ENCODE peak calls at places on chromosomes 4 and X, in ten cellular contexts. F is neural progenitor cell, M is HCT116, Z is H9, C is endodermal cell, L is SK-N-SH, T is fibroblast of lung, W is IMR-90, X is mammary epithelial cell, B is MM.1S. D is an unnamed sample.

GRCh38 chr4:30653291-30653690 is 66.9 kb upstream of the PCDH7 start:
- DNase-seq in M (no peak), Z (no peak), T (no peak), C (no peak), B (no peak), X (no peak), W (no peak), L (no peak), F (no peak), D (no peak)

GRCh38 chr4:112214397-112215264 is 17.0 kb upstream of the AP1AR start:
- DNase-seq in F (no peak), W (peak; percentile 27), X (peak; percentile 21), C (no peak), Z (no peak), M (peak; percentile 28), T (peak; percentile 19), B (peak; percentile 19), L (peak; percentile 56), D (no peak)

GRCh38 chrX:39721570-39722279 is 376.0 kb downstream of the BCOR start:
- DNase-seq in Z (no peak), X (no peak), M (no peak), C (peak; percentile 14), T (peak; percentile 87), L (no peak), W (peak; percentile 58), B (no peak), F (no peak), D (no peak)

GRCh38 chr4:87465739-87466366 is 43.5 kb downstream of the NUDT9 start:
- DNase-seq in B (peak; percentile 48), C (no peak), F (peak; percentile 47), L (peak; percentile 41), T (peak; percentile 48), W (peak; percentile 69), Z (no peak), X (peak; percentile 17), M (peak; percentile 38), D (no peak)

GRCh38 chr4:6562931-6563901 is 11.8 kb upstream of the MAN2B2 start:
- DNase-seq in C (peak; percentile 80), Z (no peak), X (peak; percentile 28), B (no peak), W (no peak), T (peak; percentile 30), F (peak; percentile 61), L (peak; percentile 86), M (no peak), D (no peak)

GRCh38 chr4:90318208-90318607 is 191.0 kb downstream of the CCSER1 start:
- DNase-seq in F (no peak), W (peak; percentile 90), X (peak; percentile 70), B (peak; percentile 15), M (peak; percentile 85), L (no peak), Z (no peak), T (peak; percentile 90), C (no peak), D (no peak)

GRCh38 chr4:3044812-3045499 is 29.4 kb downstream of the HTT-AS start:
- DNase-seq in C (no peak), L (no peak), M (no peak), T (no peak), Z (no peak), X (no peak), F (no peak), W (no peak), B (no peak), D (peak; percentile 25)

GRCh38 chr4:100816646-100817045 is 298.8 kb upstream of the EMCN start:
- DNase-seq in C (no peak), B (no peak), X (peak; percentile 40), Z (no peak), L (no peak), F (no peak), M (no peak), W (no peak), T (no peak), D (no peak)

GRCh38 chr4:98468744-98469143 is 189.7 kb downstream of the TSPAN5 start:
- DNase-seq in X (no peak), F (peak; percentile 40), T (peak; percentile 85), L (no peak), C (no peak), W (peak; percentile 58), B (no peak), M (no peak), Z (no peak), D (no peak)

GRCh38 chr4:19711871-19712270 is 539.8 kb upstream of the SLIT2 start:
- DNase-seq in F (no peak), B (no peak), T (peak; percentile 88), W (peak; percentile 87), M (no peak), L (no peak), C (no peak), Z (no peak), X (peak; percentile 2), D (no peak)

GRCh38 chr4:125951275-125951887 is 636.6 kb downstream of the FAT4 start:
- DNase-seq in X (no peak), B (no peak), W (peak; percentile 60), M (no peak), T (peak; percentile 61), L (peak; percentile 18), C (no peak), F (no peak), Z (no peak), D (no peak)

GRCh38 chrX:15849555-15849954 is 5.1 kb downstream of the AP1S2 start:
- DNase-seq in X (peak; percentile 8), L (peak; percentile 33), Z (no peak), W (no peak), M (no peak), B (no peak), T (no peak), F (peak; percentile 69), C (peak; percentile 55), D (no peak)

DNA sequence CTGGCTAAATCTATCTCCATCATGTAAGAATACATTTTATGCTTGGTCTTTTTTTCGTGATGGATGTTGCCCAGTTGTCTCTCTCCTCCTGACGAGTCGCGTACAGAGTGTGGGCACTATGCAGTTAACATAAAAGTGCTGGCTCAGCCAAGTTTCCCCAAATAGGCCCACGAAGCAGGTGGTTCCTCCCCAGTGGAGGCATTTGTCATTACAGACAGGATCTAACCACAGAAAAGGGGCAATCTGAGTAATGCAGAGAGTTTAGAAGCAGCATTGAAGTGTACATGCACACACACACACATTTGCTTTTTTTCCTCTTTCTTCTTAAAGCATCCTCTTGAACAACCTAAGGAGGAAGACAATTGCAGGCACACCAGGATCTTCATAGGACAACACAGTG is 188.7 kb upstream of the VCX start:
- DNase-seq in Z (no peak), M (no peak), L (no peak), B (peak; percentile 69), X (no peak), F (no peak), C (no peak), T (no peak), W (no peak), D (no peak)
- H3K9me3 ChIP-seq in Z (peaks cover 4% of the 10 kb centered on the region), M (no peaks in the 10 kb centered on the region), L (no peaks in the 10 kb centered on the region), B (no peaks in the 10 kb centered on the region), X (peaks cover 5% of the 10 kb centered on the region), F (no peaks in the 10 kb centered on the region), C (peaks cover 5% of the 10 kb centered on the region), T (no peaks in the 10 kb centered on the region), W (peaks cover 10% of the 10 kb centered on the region), D (peaks cover 21% of the 10 kb centered on the region)

GRCh38 chr4:141134051-141134450 is 782 bp upstream of the RNF150 start:
- DNase-seq in L (peak; percentile 22), T (peak; percentile 18), F (no peak), C (no peak), X (no peak), W (peak; percentile 61), B (no peak), Z (no peak), M (no peak), D (no peak)

GRCh38 chr4:141134586-141134985 is 1.3 kb upstream of the RNF150 start:
- DNase-seq in F (no peak), C (no peak), L (no peak), X (no peak), B (no peak), M (no peak), Z (no peak), W (no peak), T (no peak), D (no peak)

GRCh38 chr4:141131738-141132688 is 1.3 kb downstream of the RNF150 start:
- DNase-seq in W (peak; percentile 20), B (no peak), Z (peak; percentile 38), F (peak; percentile 59), L (no peak), C (peak; percentile 74), X (peak; percentile 3), T (peak; percentile 44), M (no peak), D (peak; percentile 85)

GRCh38 chr4:141132689-141133145 is 552 bp downstream of the RNF150 start:
- DNase-seq in B (no peak), C (peak; percentile 84), W (peak; percentile 29), L (peak; percentile 92), M (no peak), Z (peak; percentile 46), F (peak; percentile 75), T (peak; percentile 64), X (no peak), D (peak; percentile 89)

GRCh38 chr4:141133146-141134006 is at the start of gene RNF150:
- DNase-seq in T (peak; percentile 92), X (peak; percentile 63), W (peak; percentile 92), L (peak; percentile 87), Z (peak; percentile 88), B (peak; percentile 73), F (peak; percentile 89), C (peak; percentile 94), M (no peak), D (peak; percentile 91)
- H3K9ac ChIP-seq in T (peak within 1 kb of the TSS; percentile 65), X (no peak within 1 kb of the TSS), W (peak within 1 kb of the TSS; percentile 70), L (peak within 1 kb of the TSS; percentile 83), Z (peak within 1 kb of the TSS; percentile 80), B (peak within 1 kb of the TSS; percentile 49), F (peak within 1 kb of the TSS; percentile 92), C (peak within 1 kb of the TSS; percentile 82), M (no peak within 1 kb of the TSS), D (peak within 1 kb of the TSS; percentile 72)

DNA sequence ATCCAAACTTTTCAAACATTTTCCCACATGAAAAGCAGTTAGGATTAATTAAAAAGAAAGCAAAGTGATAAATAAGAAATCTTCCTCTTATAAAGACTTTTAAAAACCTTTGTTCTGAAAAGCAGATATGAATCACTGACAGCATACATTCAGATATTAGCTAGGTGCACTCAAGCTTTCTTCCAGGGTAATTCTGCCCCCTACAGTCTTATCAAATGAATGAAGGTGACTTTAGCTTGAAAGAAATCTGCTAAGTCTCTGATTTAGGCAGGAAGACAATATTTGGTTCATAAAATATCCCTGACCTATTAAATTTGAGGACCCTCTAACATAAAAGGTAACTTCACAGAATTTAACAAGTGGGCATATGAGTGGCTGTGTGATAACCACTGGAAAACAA is 209.1 kb upstream of the FAM47A start:
- DNase-seq in C (no peak), F (peak; percentile 9), L (no peak), M (no peak), Z (no peak), T (no peak), X (no peak), W (no peak), B (no peak), D (no peak)
- TF ChIP-seq CTCF in C (peak; percentile 79), F (peak; percentile 50), L (no peak), M (no peak), Z (peak; percentile 63), T (no peak), X (peak; percentile 33), W (no peak), B (no peak), D (no peak)

GRCh38 chr4:166836865-166837264 is 397.4 kb downstream of the SPOCK3 start:
- DNase-seq in Z (no peak), B (no peak), C (no peak), W (no peak), L (no peak), X (no peak), M (no peak), T (no peak), F (no peak), D (no peak)
- H3K9me3 ChIP-seq in Z (no peaks in the 10 kb centered on the region), B (no peaks in the 10 kb centered on the region), C (peaks cover 21% of the 10 kb centered on the region), W (peaks cover 2% of the 10 kb centered on the region), L (no peaks in the 10 kb centered on the region), X (no peaks in the 10 kb centered on the region), M (no peaks in the 10 kb centered on the region), T (no peaks in the 10 kb centered on the region), F (no peaks in the 10 kb centered on the region), D (no peaks in the 10 kb centered on the region)

GRCh38 chrX:119871245-119871598 is 311 bp downstream of the RNF113A start:
- DNase-seq in Z (no peak), L (peak; percentile 19), X (no peak), B (no peak), T (peak; percentile 15), F (no peak), M (no peak), W (peak; percentile 7), C (no peak), D (peak; percentile 75)
- H3K9ac ChIP-seq in Z (peak overlapping the region; percentile 74), L (peak overlapping the region; percentile 91), X (peak overlapping the region; percentile 79), B (peak overlapping the region; percentile 91), T (peak overlapping the region; percentile 93), F (peak overlapping the region; percentile 9), M (peak overlapping the region; percentile 91), W (peak overlapping the region; percentile 87), C (peak overlapping the region; percentile 84), D (peak overlapping the region; percentile 71)

D was measured in kidney.